ENCODE peak calls at places on chromosomes 2 and 18, in eight cellular contexts. One of them, this sample, is unnamed.

GRCh38 chr2:188293601-188294482 is 2.2 kb downstream of the GULP1 start:
- DNase-seq in HuH-7.5: peak
- DNase-seq in cardiac fibroblast: peak
- DNase-seq in NCI-H1105 treated with DMSO at 0.1 percent for 48 hours: peak
- DNase-seq in NCI-H82: peak
- DNase-seq in hepatocyte: peak
- DNase-seq in HCT116: peak
- DNase-seq in lower lobe of right lung: peak
- DNase-seq in this sample: no peak

GRCh38 chr2:233450854-233451575 is 96.7 kb downstream of the DGKD start:
- DNase-seq in HuH-7.5: no peak
- DNase-seq in lower lobe of right lung: peak
- DNase-seq in HCT116: no peak
- DNase-seq in NCI-H1105 treated with DMSO at 0.1 percent for 48 hours: no peak
- DNase-seq in NCI-H82: no peak
- DNase-seq in cardiac fibroblast: no peak
- DNase-seq in hepatocyte: no peak
- DNase-seq in this sample: no peak

GRCh38 chr2:101500860-101501259 is 25.9 kb upstream of the RFX8 start:
- DNase-seq in NCI-H1105 treated with DMSO at 0.1 percent for 48 hours: no peak
- DNase-seq in hepatocyte: no peak
- DNase-seq in NCI-H82: no peak
- DNase-seq in HuH-7.5: no peak
- DNase-seq in cardiac fibroblast: peak
- DNase-seq in HCT116: no peak
- DNase-seq in lower lobe of right lung: no peak
- DNase-seq in this sample: no peak

GRCh38 chr2:8790739-8791162 is 46.7 kb downstream of the KIDINS220 start:
- DNase-seq in cardiac fibroblast: no peak
- DNase-seq in HCT116: no peak
- DNase-seq in lower lobe of right lung: no peak
- DNase-seq in NCI-H1105 treated with DMSO at 0.1 percent for 48 hours: no peak
- DNase-seq in hepatocyte: no peak
- DNase-seq in NCI-H82: no peak
- DNase-seq in HuH-7.5: no peak
- DNase-seq in this sample: no peak

GRCh38 chr2:41791523-41791922 is 256.3 kb upstream of the PKDCC start:
- DNase-seq in lower lobe of right lung: no peak
- DNase-seq in hepatocyte: peak
- DNase-seq in NCI-H1105 treated with DMSO at 0.1 percent for 48 hours: no peak
- DNase-seq in cardiac fibroblast: peak
- DNase-seq in NCI-H82: no peak
- DNase-seq in HCT116: no peak
- DNase-seq in HuH-7.5: no peak
- DNase-seq in this sample: no peak

GRCh38 chr2:64837116-64837704 is 152.0 kb upstream of the SLC1A4 start:
- DNase-seq in NCI-H1105 treated with DMSO at 0.1 percent for 48 hours: no peak
- DNase-seq in hepatocyte: no peak
- DNase-seq in lower lobe of right lung: no peak
- DNase-seq in HuH-7.5: no peak
- DNase-seq in HCT116: peak
- DNase-seq in cardiac fibroblast: peak
- DNase-seq in NCI-H82: no peak
- DNase-seq in this sample: no peak

GRCh38 chr2:31241625-31242270 is 7.8 kb downstream of the EHD3 start:
- DNase-seq in lower lobe of right lung: no peak
- DNase-seq in NCI-H82: no peak
- DNase-seq in HuH-7.5: no peak
- DNase-seq in HCT116: no peak
- DNase-seq in hepatocyte: no peak
- DNase-seq in NCI-H1105 treated with DMSO at 0.1 percent for 48 hours: no peak
- DNase-seq in cardiac fibroblast: no peak
- DNase-seq in this sample: no peak

GRCh38 chr2:8058652-8059051 is 623.2 kb upstream of the ID2 start:
- DNase-seq in HuH-7.5: no peak
- DNase-seq in NCI-H1105 treated with DMSO at 0.1 percent for 48 hours: no peak
- DNase-seq in NCI-H82: no peak
- DNase-seq in lower lobe of right lung: no peak
- DNase-seq in cardiac fibroblast: no peak
- DNase-seq in HCT116: no peak
- DNase-seq in hepatocyte: no peak
- DNase-seq in this sample: no peak

GRCh38 chr2:18218160-18218933 is 339.9 kb downstream of the KCNS3 start:
- DNase-seq in NCI-H82: no peak
- DNase-seq in HuH-7.5: no peak
- DNase-seq in HCT116: no peak
- DNase-seq in hepatocyte: no peak
- DNase-seq in lower lobe of right lung: no peak
- DNase-seq in NCI-H1105 treated with DMSO at 0.1 percent for 48 hours: no peak
- DNase-seq in cardiac fibroblast: no peak
- DNase-seq in this sample: no peak

GRCh38 chr2:198390670-198391069 is 586.3 kb downstream of the PLCL1 start:
- DNase-seq in NCI-H82: no peak
- DNase-seq in NCI-H1105 treated with DMSO at 0.1 percent for 48 hours: no peak
- DNase-seq in HuH-7.5: no peak
- DNase-seq in hepatocyte: no peak
- DNase-seq in cardiac fibroblast: no peak
- DNase-seq in HCT116: no peak
- DNase-seq in lower lobe of right lung: no peak
- DNase-seq in this sample: no peak

GRCh38 chr18:37617623-37618022 is 52.0 kb upstream of the CELF4 start:
- DNase-seq in NCI-H82: no peak
- DNase-seq in HuH-7.5: no peak
- DNase-seq in cardiac fibroblast: no peak
- DNase-seq in HCT116: no peak
- DNase-seq in NCI-H1105 treated with DMSO at 0.1 percent for 48 hours: no peak
- DNase-seq in lower lobe of right lung: no peak
- DNase-seq in hepatocyte: no peak
- DNase-seq in this sample: no peak

GRCh38 chr2:210299974-210300373 is 15.0 kb downstream of the MYL1 start:
- DNase-seq in HCT116: no peak
- DNase-seq in NCI-H82: no peak
- DNase-seq in NCI-H1105 treated with DMSO at 0.1 percent for 48 hours: no peak
- DNase-seq in HuH-7.5: no peak
- DNase-seq in hepatocyte: no peak
- DNase-seq in lower lobe of right lung: no peak
- DNase-seq in cardiac fibroblast: no peak
- DNase-seq in this sample: no peak

GRCh38 chr2:101771226-101771906 is 73.9 kb downstream of the MAP4K4 start:
- DNase-seq in HCT116: no peak
- DNase-seq in cardiac fibroblast: peak
- DNase-seq in NCI-H1105 treated with DMSO at 0.1 percent for 48 hours: no peak
- DNase-seq in HuH-7.5: no peak
- DNase-seq in NCI-H82: no peak
- DNase-seq in hepatocyte: no peak
- DNase-seq in lower lobe of right lung: no peak
- DNase-seq in this sample: no peak

GRCh38 chr2:52844701-52845423 is 922.7 kb upstream of the CHAC2 start:
- DNase-seq in HuH-7.5: no peak
- DNase-seq in cardiac fibroblast: peak
- DNase-seq in HCT116: no peak
- DNase-seq in hepatocyte: no peak
- DNase-seq in NCI-H82: no peak
- DNase-seq in lower lobe of right lung: no peak
- DNase-seq in NCI-H1105 treated with DMSO at 0.1 percent for 48 hours: no peak
- DNase-seq in this sample: no peak

GRCh38 chr2:10256031-10256524 is 46.6 kb upstream of the HPCAL1 start:
- DNase-seq in NCI-H1105 treated with DMSO at 0.1 percent for 48 hours: no peak
- DNase-seq in cardiac fibroblast: no peak
- DNase-seq in hepatocyte: no peak
- DNase-seq in HCT116: no peak
- DNase-seq in lower lobe of right lung: peak
- DNase-seq in HuH-7.5: no peak
- DNase-seq in NCI-H82: no peak
- DNase-seq in this sample: no peak

GRCh38 chr2:202015471-202015870 is 18.2 kb upstream of the FZD7 start:
- DNase-seq in cardiac fibroblast: no peak
- DNase-seq in HuH-7.5: no peak
- DNase-seq in NCI-H82: no peak
- DNase-seq in lower lobe of right lung: no peak
- DNase-seq in hepatocyte: no peak
- DNase-seq in HCT116: no peak
- DNase-seq in NCI-H1105 treated with DMSO at 0.1 percent for 48 hours: no peak
- DNase-seq in this sample: no peak

GRCh38 chr2:113282747-113283533 is 4.2 kb upstream of the PAX8 start:
- DNase-seq in cardiac fibroblast: peak
- DNase-seq in NCI-H1105 treated with DMSO at 0.1 percent for 48 hours: no peak
- DNase-seq in NCI-H82: peak
- DNase-seq in HCT116: peak
- DNase-seq in hepatocyte: peak
- DNase-seq in lower lobe of right lung: peak
- DNase-seq in HuH-7.5: peak
- DNase-seq in this sample: no peak

GRCh38 chr2:62577994-62578836 is 72.2 kb upstream of the TMEM17 start:
- DNase-seq in lower lobe of right lung: no peak
- DNase-seq in NCI-H82: no peak
- DNase-seq in HuH-7.5: no peak
- DNase-seq in hepatocyte: no peak
- DNase-seq in cardiac fibroblast: peak
- DNase-seq in HCT116: peak
- DNase-seq in NCI-H1105 treated with DMSO at 0.1 percent for 48 hours: no peak
- DNase-seq in this sample: no peak

GRCh38 chr2:240820607-240821428 is 799 bp upstream of the KIF1A start:
- DNase-seq in HCT116: no peak
- DNase-seq in NCI-H82: peak
- DNase-seq in cardiac fibroblast: no peak
- DNase-seq in hepatocyte: peak
- DNase-seq in HuH-7.5: no peak
- DNase-seq in NCI-H1105 treated with DMSO at 0.1 percent for 48 hours: peak
- DNase-seq in lower lobe of right lung: no peak
- DNase-seq in this sample: no peak

GRCh38 chr2:172607379-172607928 is 51.6 kb downstream of the PDK1 start:
- DNase-seq in lower lobe of right lung: no peak
- DNase-seq in NCI-H1105 treated with DMSO at 0.1 percent for 48 hours: no peak
- DNase-seq in NCI-H82: no peak
- DNase-seq in hepatocyte: no peak
- DNase-seq in HCT116: no peak
- DNase-seq in HuH-7.5: no peak
- DNase-seq in cardiac fibroblast: peak
- DNase-seq in this sample: no peak

GRCh38 chr18:5294113-5294617 is 1.4 kb downstream of the ZBTB14 start:
- DNase-seq in HuH-7.5: peak
- DNase-seq in HCT116: no peak
- DNase-seq in NCI-H1105 treated with DMSO at 0.1 percent for 48 hours: no peak
- DNase-seq in NCI-H82: peak
- DNase-seq in hepatocyte: peak
- DNase-seq in cardiac fibroblast: peak
- DNase-seq in lower lobe of right lung: peak
- DNase-seq in this sample: no peak

GRCh38 chr2:175823291-175824073 is 178.6 kb downstream of the LNPK start:
- DNase-seq in hepatocyte: no peak
- DNase-seq in cardiac fibroblast: no peak
- DNase-seq in HCT116: no peak
- DNase-seq in lower lobe of right lung: no peak
- DNase-seq in HuH-7.5: no peak
- DNase-seq in NCI-H1105 treated with DMSO at 0.1 percent for 48 hours: no peak
- DNase-seq in NCI-H82: no peak
- DNase-seq in this sample: no peak

GRCh38 chr2:42964444-42965081 is 172.2 kb upstream of the HAAO start:
- DNase-seq in NCI-H1105 treated with DMSO at 0.1 percent for 48 hours: no peak
- DNase-seq in hepatocyte: peak
- DNase-seq in cardiac fibroblast: peak
- DNase-seq in NCI-H82: no peak
- DNase-seq in lower lobe of right lung: peak
- DNase-seq in HuH-7.5: no peak
- DNase-seq in HCT116: no peak
- DNase-seq in this sample: no peak

GRCh38 chr2:9124231-9124651 is 82.4 kb upstream of the ASAP2 start:
- DNase-seq in NCI-H1105 treated with DMSO at 0.1 percent for 48 hours: no peak
- DNase-seq in lower lobe of right lung: no peak
- DNase-seq in HCT116: no peak
- DNase-seq in cardiac fibroblast: no peak
- DNase-seq in HuH-7.5: no peak
- DNase-seq in hepatocyte: no peak
- DNase-seq in NCI-H82: no peak
- DNase-seq in this sample: no peak

GRCh38 chr2:105005170-105005569 is 32.7 kb upstream of the MRPS9 start:
- DNase-seq in NCI-H82: no peak
- DNase-seq in HuH-7.5: no peak
- DNase-seq in HCT116: no peak
- DNase-seq in hepatocyte: peak
- DNase-seq in lower lobe of right lung: no peak
- DNase-seq in NCI-H1105 treated with DMSO at 0.1 percent for 48 hours: no peak
- DNase-seq in cardiac fibroblast: no peak
- DNase-seq in this sample: no peak

GRCh38 chr2:240624950-240625621 is at the start of gene GPR35:
- DNase-seq in NCI-H82: no peak
- DNase-seq in HCT116: no peak
- DNase-seq in lower lobe of right lung: peak
- DNase-seq in HuH-7.5: no peak
- DNase-seq in cardiac fibroblast: peak
- DNase-seq in hepatocyte: peak
- DNase-seq in NCI-H1105 treated with DMSO at 0.1 percent for 48 hours: no peak
- DNase-seq in this sample: peak

GRCh38 chr2:22867921-22868320 is 517.1 kb upstream of the KLHL29 start:
- DNase-seq in HCT116: no peak
- DNase-seq in HuH-7.5: no peak
- DNase-seq in NCI-H1105 treated with DMSO at 0.1 percent for 48 hours: no peak
- DNase-seq in hepatocyte: peak
- DNase-seq in lower lobe of right lung: no peak
- DNase-seq in NCI-H82: no peak
- DNase-seq in cardiac fibroblast: no peak
- DNase-seq in this sample: no peak

GRCh38 chr18:74116628-74117554 is 30.7 kb downstream of the FBXO15 start:
- DNase-seq in NCI-H1105 treated with DMSO at 0.1 percent for 48 hours: peak
- DNase-seq in HuH-7.5: no peak
- DNase-seq in cardiac fibroblast: peak
- DNase-seq in hepatocyte: peak
- DNase-seq in HCT116: peak
- DNase-seq in lower lobe of right lung: no peak
- DNase-seq in NCI-H82: peak
- DNase-seq in this sample: no peak

GRCh38 chr2:37000273-37000780 is 34.0 kb upstream of the STRN start:
- DNase-seq in cardiac fibroblast: peak
- DNase-seq in HCT116: no peak
- DNase-seq in HuH-7.5: no peak
- DNase-seq in NCI-H1105 treated with DMSO at 0.1 percent for 48 hours: no peak
- DNase-seq in hepatocyte: peak
- DNase-seq in lower lobe of right lung: no peak
- DNase-seq in NCI-H82: no peak
- DNase-seq in this sample: no peak

GRCh38 chr2:186130678-186131511 is 355.2 kb upstream of the ZC3H15 start:
- DNase-seq in HCT116: no peak
- DNase-seq in HuH-7.5: no peak
- DNase-seq in NCI-H82: no peak
- DNase-seq in lower lobe of right lung: no peak
- DNase-seq in cardiac fibroblast: no peak
- DNase-seq in NCI-H1105 treated with DMSO at 0.1 percent for 48 hours: peak
- DNase-seq in hepatocyte: no peak
- DNase-seq in this sample: no peak

GRCh38 chr2:62304429-62305417 is 108.8 kb downstream of the B3GNT2 start:
- DNase-seq in hepatocyte: peak
- DNase-seq in cardiac fibroblast: peak
- DNase-seq in lower lobe of right lung: peak
- DNase-seq in HuH-7.5: no peak
- DNase-seq in NCI-H82: no peak
- DNase-seq in HCT116: peak
- DNase-seq in NCI-H1105 treated with DMSO at 0.1 percent for 48 hours: peak
- DNase-seq in this sample: peak

GRCh38 chr18:26656944-26657536 is 108.7 kb upstream of the KCTD1 start:
- DNase-seq in NCI-H82: peak
- DNase-seq in hepatocyte: peak
- DNase-seq in HuH-7.5: peak
- DNase-seq in NCI-H1105 treated with DMSO at 0.1 percent for 48 hours: peak
- DNase-seq in lower lobe of right lung: peak
- DNase-seq in cardiac fibroblast: peak
- DNase-seq in HCT116: no peak
- DNase-seq in this sample: no peak

GRCh38 chr2:236663671-236664101 is 94.1 kb downstream of the ACKR3 start:
- DNase-seq in hepatocyte: no peak
- DNase-seq in NCI-H1105 treated with DMSO at 0.1 percent for 48 hours: no peak
- DNase-seq in HCT116: no peak
- DNase-seq in cardiac fibroblast: peak
- DNase-seq in HuH-7.5: no peak
- DNase-seq in NCI-H82: no peak
- DNase-seq in lower lobe of right lung: no peak
- DNase-seq in this sample: no peak

GRCh38 chr2:133324150-133324561 is 244.1 kb downstream of the NCKAP5 start:
- DNase-seq in HuH-7.5: no peak
- DNase-seq in lower lobe of right lung: no peak
- DNase-seq in HCT116: no peak
- DNase-seq in cardiac fibroblast: peak
- DNase-seq in NCI-H1105 treated with DMSO at 0.1 percent for 48 hours: no peak
- DNase-seq in hepatocyte: no peak
- DNase-seq in NCI-H82: no peak
- DNase-seq in this sample: no peak